ENCODE peak calls at places on chromosomes 2 and 18, in seven cellular contexts. S is coronary artery, J is AML-193, E is GM23248, U is activated T-helper 1 cell treated with Interleukin-2 at 50 U/mL for 16 hours, N is EH, F is astrocyte of the spinal cord. T is an unnamed sample.

GRCh38 chr2:233385489-233386044 is 31.3 kb downstream of the DGKD start:
- DNase-seq in S (no peak), J (no peak), E (no peak), U (no peak), N (no peak), F (peak; percentile 10), T (no peak)

GRCh38 chr18:58599106-58599505 is 29.8 kb downstream of the ALPK2 start:
- DNase-seq in S (no peak), J (no peak), E (peak; percentile 31), U (no peak), N (peak; percentile 58), F (peak; percentile 29), T (no peak)

GRCh38 chr18:22168360-22168921 is 948 bp upstream of the GATA6 start:
- DNase-seq in S (no peak), J (no peak), E (no peak), U (no peak), N (no peak), F (no peak), T (no peak)

GRCh38 chr2:223805008-223805407 is 32.4 kb downstream of the AP1S3 start:
- DNase-seq in S (no peak), J (no peak), E (no peak), U (no peak), N (no peak), F (no peak), T (no peak)

GRCh38 chr2:70190086-70190412 is 770 bp downstream of the C2orf42 start:
- DNase-seq in S (no peak), J (peak; percentile 37), E (no peak), U (peak; percentile 7), N (peak; percentile 54), F (no peak), T (peak; percentile 62)

GRCh38 chr18:79524181-79525078 is 128.7 kb downstream of the NFATC1 start:
- DNase-seq in S (peak; percentile 68), J (no peak), E (no peak), U (peak; percentile 23), N (no peak), F (no peak), T (peak; percentile 71)

GRCh38 chr18:25518716-25519053 is 166.7 kb upstream of the ZNF521 start:
- DNase-seq in S (no peak), J (peak; percentile 1), E (no peak), U (no peak), N (no peak), F (no peak), T (peak; percentile 8)

GRCh38 chr2:43199492-43200481 is 26.6 kb downstream of the ZFP36L2 start:
- DNase-seq in S (no peak), J (no peak), E (no peak), U (no peak), N (no peak), F (peak; percentile 15), T (no peak)

GRCh38 chr2:217853301-217853881 is 149.4 kb downstream of the TNS1 start:
- DNase-seq in S (no peak), J (no peak), E (peak; percentile 90), U (no peak), N (peak; percentile 71), F (no peak), T (no peak)

GRCh38 chr18:57583297-57583835 is 3.1 kb downstream of the FECH start:
- DNase-seq in S (no peak), J (no peak), E (no peak), U (no peak), N (no peak), F (no peak), T (no peak)

GRCh38 chr18:8538935-8539334 is 70.3 kb upstream of the RAB12 start:
- DNase-seq in S (no peak), J (no peak), E (no peak), U (no peak), N (no peak), F (no peak), T (no peak)

GRCh38 chr2:137952586-137953129 is 11.6 kb upstream of the HNMT start:
- DNase-seq in S (no peak), J (no peak), E (no peak), U (no peak), N (no peak), F (no peak), T (peak; percentile 52)

GRCh38 chr2:3667151-3667631 is 9.2 kb downstream of the ALLC start:
- DNase-seq in S (peak; percentile 70), J (no peak), E (no peak), U (no peak), N (no peak), F (no peak), T (no peak)

GRCh38 chr2:221025397-221025796 is 546.7 kb downstream of the EPHA4 start:
- DNase-seq in S (no peak), J (no peak), E (no peak), U (no peak), N (no peak), F (no peak), T (no peak)

GRCh38 chr2:52794611-52795010 is 973.0 kb upstream of the CHAC2 start:
- DNase-seq in S (no peak), J (no peak), E (no peak), U (no peak), N (no peak), F (no peak), T (no peak)

GRCh38 chr18:3759099-3759498 is 309.1 kb downstream of the TGIF1 start:
- DNase-seq in S (no peak), J (no peak), E (no peak), U (no peak), N (no peak), F (no peak), T (no peak)

GRCh38 chr2:233446121-233446520 is 91.8 kb downstream of the DGKD start:
- DNase-seq in S (no peak), J (no peak), E (no peak), U (no peak), N (peak; percentile 9), F (no peak), T (no peak)

GRCh38 chr2:160062283-160063005 is at the start of gene PLA2R1:
- DNase-seq in S (peak; percentile 79), J (no peak), E (peak; percentile 64), U (no peak), N (peak; percentile 70), F (peak; percentile 34), T (no peak)

GRCh38 chr18:77014538-77014937 is 118.0 kb downstream of the MBP start:
- DNase-seq in S (no peak), J (no peak), E (no peak), U (no peak), N (no peak), F (no peak), T (no peak)

GRCh38 chr2:1907283-1907682 is 163.0 kb upstream of the PXDN start:
- DNase-seq in S (peak; percentile 35), J (no peak), E (no peak), U (no peak), N (no peak), F (no peak), T (no peak)

GRCh38 chr2:62806231-62806630 is 100.7 kb downstream of the EHBP1 start:
- DNase-seq in S (no peak), J (no peak), E (no peak), U (no peak), N (peak; percentile 24), F (no peak), T (no peak)

GRCh38 chr18:74869904-74870863 is 272.5 kb downstream of the ZNF407 start:
- DNase-seq in S (no peak), J (no peak), E (no peak), U (no peak), N (peak; percentile 22), F (peak; percentile 31), T (no peak)

GRCh38 chr2:2057125-2057721 is 273.9 kb downstream of the MYT1L start:
- DNase-seq in S (no peak), J (peak; percentile 15), E (peak; percentile 7), U (peak; percentile 35), N (peak; percentile 30), F (peak; percentile 77), T (peak; percentile 25)

GRCh38 chr18:32998285-32998684 is 225.5 kb upstream of the KLHL14 start:
- DNase-seq in S (no peak), J (no peak), E (no peak), U (no peak), N (no peak), F (no peak), T (no peak)

GRCh38 chr2:240599141-240599583 is 12.6 kb downstream of the CAPN10 start:
- DNase-seq in S (no peak), J (no peak), E (no peak), U (no peak), N (no peak), F (no peak), T (no peak)

T was measured in MV-4-11.